ENCODE peak calls at places on chromosome 1, in five cellular contexts. M is esophagus squamous epithelium, B is astrocyte, P is mucosa of descending colon, K is upper lobe of right lung. I is an unnamed sample.

GRCh38 chr1:172637522-172637921 is 21.4 kb upstream of the FASLG start:
- DNase-seq in B (peak; percentile 96), P (no peak), K (no peak), M (no peak), I (no peak)

GRCh38 chr1:160031368-160032164 is at the start of gene PIGM:
- DNase-seq in B (peak; percentile 88), P (peak; percentile 98), M (peak; percentile 81), K (peak; percentile 97), I (peak; percentile 78)

GRCh38 chr1:43622901-43623780 is 26.8 kb upstream of the KDM4A start:
- DNase-seq in K (no peak), M (no peak), P (no peak), B (no peak), I (no peak)

GRCh38 chr1:169186106-169186505 is 79.6 kb downstream of the ATP1B1 start:
- DNase-seq in M (no peak), P (no peak), K (no peak), B (no peak), I (no peak)

GRCh38 chr1:107460009-107460408 is 319.2 kb downstream of the NTNG1 start:
- DNase-seq in K (no peak), B (no peak), M (no peak), P (peak; percentile 7), I (no peak)

GRCh38 chr1:25623731-25624130 is 7.1 kb downstream of the MAN1C1 start:
- DNase-seq in K (no peak), P (no peak), B (no peak), M (no peak), I (no peak)

GRCh38 chr1:45954401-45954847 is 151.0 kb downstream of the MAST2 start:
- DNase-seq in M (no peak), P (no peak), K (no peak), B (peak; percentile 86), I (no peak)

GRCh38 chr1:13543927-13544556 is 30.2 kb upstream of the LRRC38 start:
- DNase-seq in K (peak; percentile 66), M (no peak), P (peak; percentile 12), B (peak; percentile 0), I (no peak)

DNA sequence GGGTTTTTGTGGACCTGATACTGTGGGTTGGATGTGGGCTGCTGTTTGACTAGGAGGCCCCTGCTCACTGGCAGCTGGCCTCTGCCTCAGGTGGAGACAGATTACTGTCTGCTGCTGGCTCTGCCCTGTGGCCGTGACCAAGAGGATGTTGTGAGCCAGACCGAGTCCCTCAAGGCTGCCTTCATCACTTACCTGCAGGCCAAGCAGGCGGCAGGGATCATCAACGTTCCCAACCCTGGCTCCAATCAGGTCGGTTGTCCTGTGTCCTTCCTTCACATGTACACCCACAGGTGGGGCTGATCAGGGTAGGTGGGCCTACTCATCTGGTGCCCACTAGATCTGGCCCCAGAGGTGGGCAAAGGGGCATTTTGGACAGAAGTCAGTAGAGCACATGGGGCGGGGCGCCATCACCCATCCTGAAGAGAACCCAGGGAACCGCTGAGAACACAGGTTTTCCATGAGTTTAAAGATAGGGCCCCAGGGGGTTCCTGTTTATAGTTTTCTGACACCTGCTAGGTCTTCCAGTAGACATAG is 37.2 kb downstream of the ZBTB17 start:
- DNase-seq in M (no peak), K (no peak), B (no peak), P (no peak), I (no peak)
- TF ChIP-seq CTCF in M (no peak), K (no peak), B (no peak), P (no peak), I (no peak)

GRCh38 chr1:201749059-201749458 is 79.9 kb upstream of the IPO9 start:
- DNase-seq in M (no peak), P (no peak), B (no peak), K (no peak), I (no peak)

GRCh38 chr1:201752333-201752732 is 76.6 kb upstream of the IPO9 start:
- DNase-seq in B (no peak), P (no peak), M (no peak), K (no peak), I (no peak)

GRCh38 chr1:201751872-201752271 is 77.1 kb upstream of the IPO9 start:
- DNase-seq in M (no peak), P (no peak), K (no peak), B (no peak), I (no peak)

GRCh38 chr1:201750120-201750519 is 78.8 kb upstream of the IPO9 start:
- DNase-seq in K (no peak), P (no peak), M (no peak), B (peak; percentile 75), I (no peak)

DNA sequence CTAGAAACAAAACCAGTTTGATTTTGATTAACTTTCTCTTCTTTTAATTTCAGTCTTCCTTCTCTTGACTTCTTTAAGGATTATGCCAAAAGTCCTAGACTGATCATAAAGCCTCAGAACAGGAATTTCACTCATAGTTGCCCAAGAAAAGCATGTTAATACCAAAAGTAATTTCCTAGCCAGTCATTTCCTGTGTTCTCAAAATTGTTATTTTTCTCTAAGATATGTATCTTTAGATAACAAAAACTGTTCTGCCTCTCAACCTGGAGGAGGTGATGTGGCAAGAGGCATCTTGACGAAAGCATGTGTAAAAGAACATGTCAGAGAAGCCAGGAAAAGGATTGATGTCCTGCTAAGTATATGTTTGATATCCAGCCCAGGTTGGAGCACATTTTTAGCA is 78.0 kb upstream of the IPO9 start:
- DNase-seq in M (no peak), B (peak; percentile 85), P (no peak), K (no peak), I (no peak)
- H3K4me3 ChIP-seq in M (no peak overlapping the region), B (no peak overlapping the region), P (no peak overlapping the region), K (no peak overlapping the region), I (no peak overlapping the region)

DNA sequence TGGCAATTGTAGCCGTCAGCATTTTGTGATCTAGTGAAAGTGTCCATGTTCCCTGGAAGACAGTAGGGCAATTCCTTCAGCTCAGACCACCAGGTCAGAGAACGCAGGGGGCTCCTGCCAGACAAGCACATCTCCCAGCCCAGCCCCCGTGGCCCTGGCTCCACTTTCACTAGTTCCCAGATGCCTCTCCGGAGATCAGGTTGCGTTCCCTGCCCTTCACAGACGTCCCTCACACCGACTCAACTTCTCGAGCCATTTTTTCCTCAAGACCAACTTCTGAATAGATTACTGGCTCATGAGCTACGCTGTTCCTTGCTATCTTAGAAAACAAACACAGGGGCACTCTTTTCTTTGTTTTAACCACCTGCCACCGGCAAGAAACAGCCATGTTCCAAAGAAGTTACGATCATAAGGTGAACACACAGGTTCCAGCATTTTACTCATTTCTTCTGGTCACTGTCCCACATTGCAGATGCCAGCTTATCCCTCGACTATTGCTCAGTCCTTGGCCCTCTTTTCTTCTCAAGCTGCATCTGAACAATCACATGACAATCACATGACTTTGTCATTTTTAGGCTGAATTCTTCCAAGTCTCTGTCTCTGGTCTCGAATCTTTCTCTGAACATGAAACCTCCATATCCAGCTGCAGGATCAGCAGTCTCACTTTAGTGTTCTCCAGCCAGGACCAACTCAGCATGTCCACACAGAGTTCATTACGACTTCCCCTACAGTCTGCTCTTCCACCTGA is 53.7 kb downstream of the UTP25 start:
- DNase-seq in M (no peak), B (no peak), P (no peak), K (no peak), I (no peak)
- TF ChIP-seq CTCF in M (no peak), B (no peak), P (no peak), K (no peak), I (no peak)

GRCh38 chr1:51234721-51235425 is 1.2 kb upstream of the RNF11 start:
- DNase-seq in P (peak; percentile 77), M (peak; percentile 24), B (peak; percentile 17), K (peak; percentile 70), I (peak; percentile 89)
- H3K4me3 ChIP-seq in P (no peak overlapping the region), M (peak overlapping the region; percentile 94), B (peak overlapping the region; percentile 100), K (no peak overlapping the region), I (peak overlapping the region; percentile 64)

DNA sequence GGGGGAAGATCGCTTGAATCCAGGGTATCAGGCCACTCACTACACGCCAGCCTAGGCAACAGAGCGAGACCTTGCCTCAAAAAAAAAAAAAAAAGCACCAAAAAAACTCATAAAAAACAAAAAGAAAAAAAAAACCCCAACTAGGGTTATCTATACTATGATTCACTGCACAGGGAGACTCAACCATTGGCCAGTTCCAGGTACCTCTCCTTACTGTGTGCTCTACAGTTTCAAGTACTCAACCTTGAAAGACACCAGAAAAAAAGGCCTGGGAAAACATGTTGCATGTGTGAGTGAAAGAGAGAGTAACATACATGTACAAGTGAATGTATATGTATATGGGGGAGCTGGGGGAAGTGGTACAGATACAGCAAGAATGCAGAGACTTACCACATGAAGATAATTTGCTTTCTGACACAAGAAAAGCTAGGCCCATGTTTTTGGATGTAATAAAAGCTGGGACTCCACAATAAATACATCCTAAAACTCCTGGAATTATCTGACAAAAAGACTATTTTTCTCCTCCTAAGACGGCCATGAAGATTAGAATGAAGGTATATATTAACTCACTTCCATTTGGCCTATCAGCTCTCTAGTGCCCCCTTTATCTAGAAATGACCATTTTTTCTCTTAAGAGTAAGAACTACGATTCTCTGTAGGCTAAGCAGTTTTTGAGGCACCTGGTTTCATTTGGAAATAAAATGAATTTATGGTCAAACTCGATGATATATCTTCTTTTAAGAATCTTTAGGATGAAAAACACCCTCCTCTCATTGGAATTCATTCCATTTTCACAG is 52.2 kb downstream of the SLC27A3 start:
- DNase-seq in P (no peak), K (no peak), M (no peak), B (no peak), I (no peak)
- TF ChIP-seq CTCF in P (no peak), K (no peak), M (no peak), B (no peak), I (peak; percentile 3)

GRCh38 chr1:17419626-17420328 is 19.7 kb downstream of the RCC2 start:
- DNase-seq in B (no peak), K (peak; percentile 82), M (no peak), P (peak; percentile 80), I (no peak)

GRCh38 chr1:17412093-17412870 is 27.2 kb downstream of the RCC2 start:
- DNase-seq in M (no peak), K (peak; percentile 72), P (no peak), B (no peak), I (no peak)

GRCh38 chr1:17409391-17409811 is 30.1 kb downstream of the RCC2 start:
- DNase-seq in M (no peak), K (no peak), B (no peak), P (no peak), I (no peak)

GRCh38 chr1:17416389-17416788 is 23.1 kb downstream of the RCC2 start:
- DNase-seq in P (no peak), B (no peak), K (no peak), M (no peak), I (no peak)

DNA sequence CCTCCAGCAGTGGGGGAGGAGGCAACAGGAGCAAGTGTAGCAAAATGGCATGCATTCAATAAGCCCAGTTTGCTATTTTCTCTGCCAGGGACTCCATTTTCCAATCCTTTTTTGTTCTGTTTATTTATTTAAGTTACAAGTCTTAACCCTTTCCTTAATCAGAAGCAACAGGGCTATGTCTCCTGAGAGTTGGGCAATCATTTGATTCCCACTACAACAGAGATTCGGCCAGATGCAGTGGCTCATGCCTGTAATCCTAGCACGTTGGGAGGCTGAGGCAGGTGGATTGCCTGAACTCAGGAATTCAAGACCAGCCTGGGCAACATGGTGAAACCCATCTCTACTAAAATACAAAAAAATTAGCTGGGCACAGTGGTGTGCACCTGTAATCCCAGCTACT is 25.5 kb downstream of the RCC2 start:
- DNase-seq in K (no peak), B (no peak), P (no peak), M (no peak), I (no peak)
- H3K4me3 ChIP-seq in K (no peak overlapping the region), B (no peak overlapping the region), P (no peak overlapping the region), M (no peak overlapping the region), I (no peak overlapping the region)

GRCh38 chr1:182192215-182192614 is 130.7 kb upstream of the ZNF648 start:
- DNase-seq in M (no peak), K (no peak), P (no peak), B (no peak), I (no peak)
- TF ChIP-seq CTCF in M (no peak), K (no peak), P (no peak), B (no peak), I (no peak)

I was measured in GM12864.